ENCODE peak calls at places on chromosomes 13 and 19, in six cellular contexts. P is lower leg skin, L is brain microvascular endothelial cell, G is activated B cell treated with CpG ODN at 0.5 μM for 24 hours, R is BJ, W is GM20000. J is an unnamed sample.
A peak's percentile ranks its signal among the peaks of the same experiment; 100 is the strongest.

GRCh38 chr13:45243072-45243471 is 42.2 kb upstream of the KCTD4 start:
- DNase-seq in L (no peak), G (no peak), R (no peak), W (no peak), P (no peak), J (no peak)

GRCh38 chr13:20178156-20178555 is 14.6 kb downstream of the GJB2 start:
- DNase-seq in P (no peak), L (no peak), G (no peak), W (no peak), R (no peak), J (no peak)

GRCh38 chr13:41456768-41457588 is at the start of gene RGCC:
- DNase-seq in R (no peak), P (peak; percentile 96), W (peak; percentile 91), G (peak; percentile 63), L (peak; percentile 61), J (peak; percentile 48)

GRCh38 chr13:41500501-41500900 is 43.2 kb downstream of the RGCC start:
- DNase-seq in G (no peak), R (no peak), P (no peak), W (no peak), L (no peak), J (no peak)

GRCh38 chr19:38317104-38317612 is 1.4 kb upstream of the YIF1B start:
- DNase-seq in W (no peak), G (no peak), L (no peak), P (no peak), R (no peak), J (no peak)

GRCh38 chr19:42048992-42049391 is 21.0 kb downstream of the GRIK5 start:
- DNase-seq in R (no peak), P (no peak), G (no peak), L (no peak), W (no peak), J (no peak)

GRCh38 chr13:51221674-51222509 is at the start of gene FAM124A:
- DNase-seq in R (no peak), G (peak; percentile 51), W (peak; percentile 77), L (no peak), P (peak; percentile 85), J (peak; percentile 54)

GRCh38 chr19:14248578-14249011 is 42.6 kb upstream of the ADGRL1 start:
- DNase-seq in G (peak; percentile 32), W (no peak), L (no peak), R (no peak), P (peak; percentile 87), J (peak; percentile 58)

GRCh38 chr13:113933901-113934300 is 40.0 kb downstream of the C13orf46 start:
- DNase-seq in P (peak; percentile 76), L (no peak), R (no peak), W (no peak), G (no peak), J (no peak)

GRCh38 chr13:52345048-52345447 is 60.9 kb downstream of the THSD1 start:
- DNase-seq in L (peak; percentile 24), R (no peak), W (no peak), G (no peak), P (no peak), J (no peak)

GRCh38 chr13:114099191-114099590 is 33.2 kb downstream of the RASA3 start:
- DNase-seq in W (no peak), G (no peak), R (peak; percentile 88), P (peak; percentile 94), L (peak; percentile 94), J (no peak)

GRCh38 chr13:91592050-91593014 is 193.9 kb downstream of the GPC5 start:
- DNase-seq in L (no peak), P (peak; percentile 52), R (no peak), W (no peak), G (no peak), J (no peak)

GRCh38 chr19:15871570-15871969 is 26.3 kb downstream of the CYP4F2 start:
- DNase-seq in R (no peak), G (no peak), W (peak; percentile 44), P (no peak), L (no peak), J (no peak)

GRCh38 chr13:101453784-101454201 is 1.3 kb downstream of the ITGBL1 start:
- DNase-seq in L (no peak), W (peak; percentile 19), R (no peak), P (no peak), G (no peak), J (no peak)

GRCh38 chr19:15260939-15261338 is 28.7 kb upstream of the EPHX3 start:
- DNase-seq in L (no peak), W (no peak), R (no peak), G (no peak), P (no peak), J (no peak)

GRCh38 chr13:25375727-25376358 is 4.1 kb downstream of the ATP8A2 start:
- DNase-seq in R (no peak), W (peak; percentile 76), P (no peak), G (no peak), L (peak; percentile 28), J (peak; percentile 18)

GRCh38 chr13:110993788-110994187 is 78.9 kb upstream of the ANKRD10 start:
- DNase-seq in R (no peak), G (no peak), P (no peak), W (no peak), L (no peak), J (no peak)

GRCh38 chr13:44132710-44133109 is 240.9 kb upstream of the SERP2 start:
- DNase-seq in G (no peak), R (no peak), L (peak; percentile 56), W (no peak), P (peak; percentile 88), J (no peak)

GRCh38 chr19:5083547-5083965 is 114.6 kb downstream of the KDM4B start:
- DNase-seq in L (peak; percentile 27), G (no peak), W (no peak), P (peak; percentile 92), R (no peak), J (no peak)

GRCh38 chr19:49113762-49114629 is at the start of gene LIN7B:
- DNase-seq in L (peak; percentile 17), G (peak; percentile 91), R (no peak), W (peak; percentile 98), P (peak; percentile 90), J (peak; percentile 76)
- TF ChIP-seq CTCF in L (peak; percentile 25), G (no peak), R (peak; percentile 19), W (peak; percentile 75), P (no peak), J (peak; percentile 60)

GRCh38 chr19:11323601-11324078 is 15.8 kb downstream of the RAB3D start:
- DNase-seq in P (no peak), W (no peak), R (no peak), G (no peak), L (no peak), J (no peak)
- TF ChIP-seq CTCF in P (no peak), W (no peak), R (peak; percentile 25), G (no peak), L (peak; percentile 5), J (no peak)

GRCh38 chr13:78764665-78765064 is 105.7 kb upstream of the OBI1 start:
- DNase-seq in R (no peak), L (no peak), P (no peak), W (no peak), G (no peak), J (no peak)

GRCh38 chr13:78772933-78773332 is 114.0 kb upstream of the OBI1 start:
- DNase-seq in P (no peak), L (no peak), W (no peak), G (no peak), R (no peak), J (no peak)

DNA sequence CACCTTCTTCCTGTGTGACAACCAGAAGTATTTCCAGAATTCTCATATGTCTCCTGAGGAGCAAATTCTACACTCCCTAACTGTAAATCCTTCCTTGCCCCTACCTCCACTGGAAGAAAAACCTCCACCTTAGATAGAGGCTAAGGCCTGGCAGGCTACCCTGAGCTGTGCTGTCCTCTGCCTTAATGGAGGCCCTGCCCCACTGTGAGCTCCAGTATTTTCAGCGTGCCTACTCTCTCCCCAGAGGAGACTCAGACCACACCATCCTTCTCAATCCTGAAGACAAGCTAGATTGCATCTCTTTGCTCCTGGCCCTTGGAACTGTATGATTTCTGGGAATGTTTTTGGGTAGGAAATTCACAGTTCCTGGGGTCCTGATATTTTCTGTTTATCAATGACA is 110.0 kb upstream of the OBI1 start:
- DNase-seq in G (no peak), L (no peak), W (no peak), R (no peak), P (no peak), J (no peak)
- TF ChIP-seq CTCF in G (no peak), L (no peak), W (no peak), R (no peak), P (no peak), J (no peak)

GRCh38 chr19:531009-531752 is 379 bp upstream of the CDC34 start:
- DNase-seq in R (no peak), L (peak; percentile 49), W (peak; percentile 100), P (peak; percentile 95), G (peak; percentile 99), J (peak; percentile 92)
- TF ChIP-seq CTCF in R (no peak), L (no peak), W (no peak), P (no peak), G (no peak), J (no peak)

DNA sequence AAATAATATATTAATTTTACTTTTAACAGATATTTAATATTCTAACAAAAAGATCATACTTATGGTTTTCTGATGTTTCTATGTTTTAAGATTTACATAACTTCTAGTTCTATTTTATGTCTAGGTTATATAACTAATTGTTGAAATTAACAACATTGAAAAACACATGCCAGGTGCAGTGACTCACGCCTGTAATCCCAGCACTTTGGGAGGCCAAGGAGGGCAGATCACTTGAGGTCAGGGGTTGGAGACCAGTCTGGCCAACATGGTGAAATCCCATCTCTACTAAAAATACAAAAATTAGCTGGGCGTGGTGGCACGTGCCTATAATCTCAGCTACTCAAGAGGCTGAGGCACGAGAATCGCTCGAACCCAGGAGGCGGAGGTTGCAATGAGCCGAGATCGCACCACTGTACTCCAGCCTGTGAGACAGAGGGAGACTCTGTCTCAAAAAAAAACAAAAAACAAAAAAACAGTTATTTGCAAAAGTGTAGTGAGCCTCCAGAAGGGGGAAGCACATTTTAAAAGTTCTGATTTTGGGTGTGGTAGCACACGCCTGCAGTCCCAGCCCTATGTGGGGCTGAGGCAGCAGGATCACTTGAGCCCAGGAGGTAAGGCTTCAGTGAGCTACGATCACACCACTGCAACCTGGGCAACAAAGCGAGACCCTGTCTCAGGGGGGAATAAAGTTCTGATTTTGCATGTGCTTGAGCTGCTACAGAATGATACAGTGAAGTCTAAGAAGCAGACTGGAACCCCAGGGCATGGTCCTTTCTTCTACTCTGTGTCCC is 18.6 kb downstream of the MIPEP start:
- DNase-seq in G (no peak), R (no peak), W (no peak), L (no peak), P (no peak), J (no peak)
- TF ChIP-seq CTCF in G (no peak), R (peak; percentile 7), W (no peak), L (no peak), P (no peak), J (no peak)

DNA sequence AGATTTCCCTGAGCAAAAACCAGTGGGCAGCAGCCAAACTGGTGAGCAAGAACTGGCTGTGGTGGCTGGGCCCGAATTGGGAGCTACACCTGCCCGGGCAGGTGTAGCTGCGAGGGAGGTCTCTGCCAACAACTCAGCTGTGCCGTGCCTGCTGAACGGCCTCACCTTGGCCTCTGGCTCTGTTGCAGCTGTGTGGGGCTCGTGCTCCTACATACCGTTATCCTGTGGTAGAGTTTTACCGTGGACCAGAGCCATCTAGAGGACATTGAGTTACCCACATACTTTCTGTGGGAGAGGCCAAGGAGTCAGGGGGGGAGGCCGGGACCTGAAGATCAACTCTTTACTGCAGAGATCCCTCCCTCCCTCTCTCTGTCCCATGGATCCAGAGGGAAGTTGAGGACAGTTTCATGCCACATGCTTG is 113.2 kb downstream of the TM9SF2 start:
- DNase-seq in W (peak; percentile 63), R (no peak), G (no peak), L (no peak), P (no peak), J (no peak)
- TF ChIP-seq CTCF in W (peak; percentile 30), R (peak; percentile 17), G (no peak), L (peak; percentile 52), P (no peak), J (peak; percentile 19)